ENCODE peak calls at places on chromosomes 12 and 14, in eight cellular contexts. One of them, this sample, is unnamed.

GRCh38 chr12:100413006-100413405 is 56.1 kb downstream of the SLC17A8 start:
- DNase-seq in AG04450: no peak
- DNase-seq in endodermal cell: no peak
- DNase-seq in progenitor cell of endocrine pancreas: no peak
- DNase-seq in HL-60: no peak
- DNase-seq in fibroblast of the aortic adventitia: no peak
- DNase-seq in upper lobe of right lung: no peak
- DNase-seq in AG10803: no peak
- DNase-seq in this sample: no peak

GRCh38 chr12:7628401-7628961 is 37.2 kb downstream of the APOBEC1 start:
- DNase-seq in fibroblast of the aortic adventitia: no peak
- DNase-seq in endodermal cell: peak; percentile 88
- DNase-seq in AG04450: no peak
- DNase-seq in progenitor cell of endocrine pancreas: peak; percentile 44
- DNase-seq in HL-60: no peak
- DNase-seq in AG10803: no peak
- DNase-seq in upper lobe of right lung: no peak
- DNase-seq in this sample: no peak

GRCh38 chr14:33068626-33069025 is 129.9 kb downstream of the NPAS3 start:
- DNase-seq in AG10803: no peak
- DNase-seq in endodermal cell: no peak
- DNase-seq in upper lobe of right lung: no peak
- DNase-seq in AG04450: no peak
- DNase-seq in progenitor cell of endocrine pancreas: no peak
- DNase-seq in fibroblast of the aortic adventitia: no peak
- DNase-seq in HL-60: no peak
- DNase-seq in this sample: no peak

GRCh38 chr14:79587194-79587593 is 624.1 kb downstream of the DIO2 start:
- DNase-seq in endodermal cell: no peak
- DNase-seq in AG04450: no peak
- DNase-seq in upper lobe of right lung: no peak
- DNase-seq in progenitor cell of endocrine pancreas: no peak
- DNase-seq in AG10803: peak; percentile 24
- DNase-seq in fibroblast of the aortic adventitia: no peak
- DNase-seq in HL-60: no peak
- DNase-seq in this sample: no peak

GRCh38 chr14:64696355-64696844 is 7.8 kb upstream of the PLEKHG3 start:
- DNase-seq in endodermal cell: peak; percentile 74
- DNase-seq in AG04450: no peak
- DNase-seq in upper lobe of right lung: no peak
- DNase-seq in HL-60: no peak
- DNase-seq in AG10803: no peak
- DNase-seq in fibroblast of the aortic adventitia: no peak
- DNase-seq in progenitor cell of endocrine pancreas: no peak
- DNase-seq in this sample: no peak

GRCh38 chr12:89236748-89237428 is 115.4 kb downstream of the DUSP6 start:
- DNase-seq in endodermal cell: no peak
- DNase-seq in upper lobe of right lung: no peak
- DNase-seq in AG10803: peak; percentile 53
- DNase-seq in AG04450: no peak
- DNase-seq in fibroblast of the aortic adventitia: no peak
- DNase-seq in HL-60: no peak
- DNase-seq in progenitor cell of endocrine pancreas: no peak
- DNase-seq in this sample: no peak

GRCh38 chr14:104435147-104436046 is 144.2 kb upstream of the C14orf180 start:
- DNase-seq in upper lobe of right lung: peak; percentile 56
- DNase-seq in progenitor cell of endocrine pancreas: no peak
- DNase-seq in AG04450: no peak
- DNase-seq in fibroblast of the aortic adventitia: no peak
- DNase-seq in endodermal cell: no peak
- DNase-seq in AG10803: no peak
- DNase-seq in HL-60: no peak
- DNase-seq in this sample: peak; percentile 38

GRCh38 chr14:30298266-30298795 is 260.6 kb upstream of the G2E3 start:
- DNase-seq in upper lobe of right lung: no peak
- DNase-seq in HL-60: no peak
- DNase-seq in endodermal cell: peak; percentile 48
- DNase-seq in AG10803: no peak
- DNase-seq in AG04450: no peak
- DNase-seq in progenitor cell of endocrine pancreas: no peak
- DNase-seq in fibroblast of the aortic adventitia: no peak
- DNase-seq in this sample: no peak

GRCh38 chr12:104782296-104782695 is 175.8 kb downstream of the SLC41A2 start:
- DNase-seq in HL-60: no peak
- DNase-seq in AG10803: no peak
- DNase-seq in endodermal cell: no peak
- DNase-seq in upper lobe of right lung: no peak
- DNase-seq in AG04450: no peak
- DNase-seq in progenitor cell of endocrine pancreas: no peak
- DNase-seq in fibroblast of the aortic adventitia: no peak
- DNase-seq in this sample: no peak

GRCh38 chr12:104593482-104593881 is 136.7 kb downstream of the CHST11 start:
- DNase-seq in upper lobe of right lung: no peak
- DNase-seq in AG10803: no peak
- DNase-seq in progenitor cell of endocrine pancreas: no peak
- DNase-seq in endodermal cell: no peak
- DNase-seq in AG04450: no peak
- DNase-seq in HL-60: no peak
- DNase-seq in fibroblast of the aortic adventitia: no peak
- DNase-seq in this sample: no peak

GRCh38 chr14:95547626-95548327 is 12.9 kb downstream of the GLRX5 start:
- DNase-seq in endodermal cell: peak; percentile 82
- DNase-seq in AG04450: no peak
- DNase-seq in upper lobe of right lung: peak; percentile 19
- DNase-seq in AG10803: peak; percentile 63
- DNase-seq in progenitor cell of endocrine pancreas: no peak
- DNase-seq in fibroblast of the aortic adventitia: peak; percentile 48
- DNase-seq in HL-60: no peak
- DNase-seq in this sample: no peak

GRCh38 chr14:61838661-61839060 is 76.4 kb downstream of the SNAPC1 start:
- DNase-seq in progenitor cell of endocrine pancreas: no peak
- DNase-seq in fibroblast of the aortic adventitia: peak; percentile 52
- DNase-seq in endodermal cell: no peak
- DNase-seq in HL-60: no peak
- DNase-seq in upper lobe of right lung: no peak
- DNase-seq in AG10803: no peak
- DNase-seq in AG04450: no peak
- DNase-seq in this sample: no peak

GRCh38 chr12:102959391-102959790 is 1.9 kb downstream of the ASCL1 start:
- DNase-seq in fibroblast of the aortic adventitia: no peak
- DNase-seq in upper lobe of right lung: no peak
- DNase-seq in AG10803: no peak
- DNase-seq in AG04450: no peak
- DNase-seq in HL-60: no peak
- DNase-seq in endodermal cell: no peak
- DNase-seq in progenitor cell of endocrine pancreas: no peak
- DNase-seq in this sample: no peak

GRCh38 chr14:90408713-90409112 is 11.9 kb downstream of the CALM1 start:
- DNase-seq in HL-60: no peak
- DNase-seq in upper lobe of right lung: no peak
- DNase-seq in progenitor cell of endocrine pancreas: no peak
- DNase-seq in fibroblast of the aortic adventitia: no peak
- DNase-seq in AG10803: no peak
- DNase-seq in endodermal cell: no peak
- DNase-seq in AG04450: no peak
- DNase-seq in this sample: no peak
- TF ChIP-seq CTCF in HL-60: no peak
- TF ChIP-seq CTCF in upper lobe of right lung: no peak
- TF ChIP-seq CTCF in progenitor cell of endocrine pancreas: no peak
- TF ChIP-seq CTCF in fibroblast of the aortic adventitia: no peak
- TF ChIP-seq CTCF in AG10803: no peak
- TF ChIP-seq CTCF in endodermal cell: peak; percentile 37
- TF ChIP-seq CTCF in AG04450: peak; percentile 5
- TF ChIP-seq CTCF in this sample: no peak

GRCh38 chr12:55515696-55516095 is 23.5 kb downstream of the OR6C68 start:
- DNase-seq in HL-60: no peak
- DNase-seq in fibroblast of the aortic adventitia: no peak
- DNase-seq in progenitor cell of endocrine pancreas: no peak
- DNase-seq in endodermal cell: peak; percentile 69
- DNase-seq in upper lobe of right lung: no peak
- DNase-seq in AG04450: no peak
- DNase-seq in AG10803: no peak
- DNase-seq in this sample: no peak
- TF ChIP-seq CTCF in HL-60: peak; percentile 5
- TF ChIP-seq CTCF in fibroblast of the aortic adventitia: no peak
- TF ChIP-seq CTCF in progenitor cell of endocrine pancreas: no peak
- TF ChIP-seq CTCF in endodermal cell: peak; percentile 53
- TF ChIP-seq CTCF in upper lobe of right lung: no peak
- TF ChIP-seq CTCF in AG04450: no peak
- TF ChIP-seq CTCF in AG10803: no peak
- TF ChIP-seq CTCF in this sample: no peak

GRCh38 chr14:77763978-77764377 is 3.0 kb upstream of the SNW1 start:
- DNase-seq in endodermal cell: no peak
- DNase-seq in HL-60: no peak
- DNase-seq in AG10803: no peak
- DNase-seq in fibroblast of the aortic adventitia: no peak
- DNase-seq in upper lobe of right lung: no peak
- DNase-seq in progenitor cell of endocrine pancreas: no peak
- DNase-seq in AG04450: no peak
- DNase-seq in this sample: no peak

GRCh38 chr14:77760381-77761204 is at the start of gene SNW1:
- DNase-seq in endodermal cell: peak; percentile 96
- DNase-seq in AG04450: peak; percentile 84
- DNase-seq in AG10803: peak; percentile 93
- DNase-seq in fibroblast of the aortic adventitia: peak; percentile 55
- DNase-seq in progenitor cell of endocrine pancreas: peak; percentile 71
- DNase-seq in HL-60: peak; percentile 85
- DNase-seq in upper lobe of right lung: peak; percentile 95
- DNase-seq in this sample: peak; percentile 93

GRCh38 chr14:77763316-77763715 is 2.4 kb upstream of the SNW1 start:
- DNase-seq in AG10803: no peak
- DNase-seq in upper lobe of right lung: no peak
- DNase-seq in fibroblast of the aortic adventitia: no peak
- DNase-seq in endodermal cell: no peak
- DNase-seq in HL-60: no peak
- DNase-seq in AG04450: no peak
- DNase-seq in progenitor cell of endocrine pancreas: no peak
- DNase-seq in this sample: no peak

DNA sequence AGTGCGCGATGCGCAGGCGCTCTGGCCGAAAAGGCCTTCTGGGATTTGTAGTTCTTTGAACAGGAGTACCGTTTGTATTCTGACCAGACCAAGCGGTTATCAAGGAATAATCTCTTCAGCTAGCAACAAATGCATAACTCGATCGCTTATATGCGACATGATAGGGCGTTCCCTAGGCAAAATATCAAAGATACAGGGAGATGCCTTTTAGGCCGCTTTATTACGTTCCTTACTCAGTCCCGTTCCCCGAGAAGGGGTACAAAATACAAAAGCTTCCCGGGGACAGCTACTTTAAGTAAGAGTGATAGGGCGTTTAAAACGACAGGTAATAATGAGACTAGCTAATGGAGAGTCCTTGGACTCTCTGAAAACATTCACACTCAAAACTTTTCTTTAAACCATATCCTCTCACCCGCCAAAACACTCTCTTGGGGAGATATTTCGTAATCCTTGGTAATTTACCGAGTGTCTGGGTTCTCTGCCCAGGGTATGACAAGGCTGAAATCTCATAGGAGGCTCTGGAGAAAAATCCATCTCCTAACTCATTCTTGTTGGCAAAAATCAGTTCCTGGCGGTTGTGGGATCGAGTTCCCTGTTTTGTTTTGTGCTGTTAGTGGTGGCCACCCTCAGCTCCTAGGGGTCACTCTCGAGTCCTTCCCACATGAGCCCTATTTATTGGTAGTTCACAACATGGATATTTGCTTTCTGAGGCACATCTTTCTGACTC is 412 bp upstream of the SNW1 start:
- DNase-seq in HL-60: peak; percentile 1
- DNase-seq in AG10803: peak; percentile 65
- DNase-seq in AG04450: no peak
- DNase-seq in fibroblast of the aortic adventitia: peak; percentile 96
- DNase-seq in endodermal cell: peak; percentile 74
- DNase-seq in progenitor cell of endocrine pancreas: no peak
- DNase-seq in upper lobe of right lung: no peak
- DNase-seq in this sample: no peak
- TF ChIP-seq CTCF in HL-60: no peak
- TF ChIP-seq CTCF in AG10803: peak; percentile 33
- TF ChIP-seq CTCF in AG04450: peak; percentile 43
- TF ChIP-seq CTCF in fibroblast of the aortic adventitia: peak; percentile 30
- TF ChIP-seq CTCF in endodermal cell: peak; percentile 66
- TF ChIP-seq CTCF in progenitor cell of endocrine pancreas: peak; percentile 28
- TF ChIP-seq CTCF in upper lobe of right lung: peak; percentile 35
- TF ChIP-seq CTCF in this sample: peak; percentile 29

GRCh38 chr12:57234233-57234570 is 4.7 kb downstream of the SHMT2 start:
- DNase-seq in endodermal cell: no peak
- DNase-seq in AG10803: no peak
- DNase-seq in fibroblast of the aortic adventitia: no peak
- DNase-seq in AG04450: no peak
- DNase-seq in progenitor cell of endocrine pancreas: no peak
- DNase-seq in upper lobe of right lung: no peak
- DNase-seq in HL-60: no peak
- DNase-seq in this sample: no peak

GRCh38 chr12:57234571-57235011 is 5.1 kb downstream of the SHMT2 start:
- DNase-seq in HL-60: no peak
- DNase-seq in AG04450: no peak
- DNase-seq in progenitor cell of endocrine pancreas: no peak
- DNase-seq in AG10803: no peak
- DNase-seq in upper lobe of right lung: no peak
- DNase-seq in fibroblast of the aortic adventitia: no peak
- DNase-seq in endodermal cell: no peak
- DNase-seq in this sample: no peak

GRCh38 chr12:57235728-57236131 is 6.2 kb downstream of the SHMT2 start:
- DNase-seq in upper lobe of right lung: no peak
- DNase-seq in AG10803: no peak
- DNase-seq in HL-60: no peak
- DNase-seq in endodermal cell: no peak
- DNase-seq in fibroblast of the aortic adventitia: no peak
- DNase-seq in AG04450: no peak
- DNase-seq in progenitor cell of endocrine pancreas: no peak
- DNase-seq in this sample: no peak

GRCh38 chr12:57236224-57236924 is 6.9 kb downstream of the SHMT2 start:
- DNase-seq in AG10803: no peak
- DNase-seq in fibroblast of the aortic adventitia: no peak
- DNase-seq in AG04450: no peak
- DNase-seq in endodermal cell: peak; percentile 89
- DNase-seq in HL-60: no peak
- DNase-seq in progenitor cell of endocrine pancreas: no peak
- DNase-seq in upper lobe of right lung: no peak
- DNase-seq in this sample: no peak

DNA sequence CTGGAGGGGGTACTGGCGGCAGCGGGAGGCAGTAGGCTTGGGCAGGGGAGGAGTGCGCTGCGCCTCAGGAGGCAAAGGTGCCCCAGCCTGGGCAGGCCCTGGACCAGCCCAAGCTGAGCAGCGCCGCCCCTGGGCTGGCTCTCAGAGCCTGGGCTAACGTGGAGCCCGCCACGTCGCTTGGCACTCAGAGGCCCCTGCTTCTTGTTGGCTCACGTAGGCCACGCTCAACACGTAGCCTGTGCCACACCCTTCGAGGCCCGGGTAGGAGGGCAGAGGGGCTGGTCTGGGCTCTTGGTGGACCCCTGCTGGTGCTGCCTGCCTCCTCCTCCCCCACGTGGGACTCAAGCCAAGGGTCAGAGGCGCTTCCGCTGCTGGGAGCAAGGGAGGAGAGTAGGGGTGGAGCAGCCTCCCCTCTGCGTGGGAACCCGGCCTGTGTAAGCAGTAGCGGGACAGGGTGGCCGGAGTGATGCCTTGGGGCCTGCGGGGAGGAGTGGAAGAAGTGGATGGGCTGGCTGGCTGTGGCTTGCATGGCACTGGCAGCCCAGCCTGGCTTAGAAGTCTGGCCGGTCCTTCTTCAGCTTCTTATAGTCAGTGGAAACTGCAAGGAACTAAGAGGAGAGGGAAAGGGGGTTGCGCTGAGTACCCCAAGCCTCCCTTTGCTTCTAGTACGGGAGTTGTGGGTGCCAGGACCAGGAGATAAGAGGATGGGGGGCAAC is 5.7 kb downstream of the SHMT2 start:
- DNase-seq in progenitor cell of endocrine pancreas: no peak
- DNase-seq in fibroblast of the aortic adventitia: peak; percentile 63
- DNase-seq in endodermal cell: peak; percentile 91
- DNase-seq in AG10803: no peak
- DNase-seq in upper lobe of right lung: no peak
- DNase-seq in HL-60: no peak
- DNase-seq in AG04450: no peak
- DNase-seq in this sample: no peak
- TF ChIP-seq CTCF in progenitor cell of endocrine pancreas: no peak
- TF ChIP-seq CTCF in fibroblast of the aortic adventitia: no peak
- TF ChIP-seq CTCF in endodermal cell: no peak
- TF ChIP-seq CTCF in AG10803: no peak
- TF ChIP-seq CTCF in upper lobe of right lung: no peak
- TF ChIP-seq CTCF in HL-60: no peak
- TF ChIP-seq CTCF in AG04450: no peak
- TF ChIP-seq CTCF in this sample: no peak